ENCODE peak calls at places on chromosomes 11 and 22, in eight cellular contexts. B, Q, E, K, R, V, A and O are unnamed samples.

GRCh38 chr11:108562746-108563581 is 30.6 kb downstream of the EXPH5 start:
- DNase-seq in B (no peak), Q (no peak), E (no peak), K (no peak), R (no peak), V (no peak), A (no peak), O (no peak)

GRCh38 chr11:61052182-61052972 is 49.9 kb upstream of the CD5 start:
- DNase-seq in B (peak), Q (no peak), E (no peak), K (no peak), R (no peak), V (no peak), A (no peak), O (no peak)

GRCh38 chr11:79374707-79375106 is 66.1 kb downstream of the TENM4 start:
- DNase-seq in B (no peak), Q (no peak), E (no peak), K (no peak), R (no peak), V (no peak), A (no peak), O (no peak)

GRCh38 chr22:39457546-39458442 is 982 bp downstream of the MGAT3 start:
- DNase-seq in B (no peak), Q (no peak), E (no peak), K (no peak), R (peak), V (no peak), A (no peak), O (no peak)

GRCh38 chr22:28711820-28712777 is 29.5 kb downstream of the CHEK2 start:
- DNase-seq in B (no peak), Q (no peak), E (no peak), K (no peak), R (no peak), V (no peak), A (no peak), O (peak)

GRCh38 chr22:22909605-22910271 is 22.1 kb downstream of the IGLL5 start:
- DNase-seq in B (no peak), Q (no peak), E (no peak), K (no peak), R (no peak), V (no peak), A (no peak), O (no peak)

GRCh38 chr22:46075764-46076531 is 74.4 kb upstream of the PPARA start:
- DNase-seq in B (peak), Q (no peak), E (no peak), K (no peak), R (no peak), V (no peak), A (no peak), O (peak)

GRCh38 chr11:40401132-40401853 is 1058.2 kb downstream of the LRRC4C start:
- DNase-seq in B (no peak), Q (no peak), E (no peak), K (no peak), R (no peak), V (no peak), A (no peak), O (no peak)

GRCh38 chr11:28673687-28674431 is 565.7 kb downstream of the METTL15 start:
- DNase-seq in B (no peak), Q (no peak), E (no peak), K (no peak), R (no peak), V (no peak), A (no peak), O (no peak)

GRCh38 chr11:111021131-111021530 is 224.4 kb upstream of the POU2AF2 start:
- DNase-seq in B (no peak), Q (no peak), E (no peak), K (no peak), R (no peak), V (no peak), A (no peak), O (peak)

GRCh38 chr11:132685174-132685611 is 847.1 kb downstream of the OPCML start:
- DNase-seq in B (no peak), Q (no peak), E (no peak), K (no peak), R (no peak), V (no peak), A (no peak), O (no peak)

GRCh38 chr11:64445651-64446050 is 86.7 kb downstream of the RPS6KA4 start:
- DNase-seq in B (no peak), Q (no peak), E (no peak), K (no peak), R (no peak), V (no peak), A (no peak), O (no peak)

GRCh38 chr11:75099635-75100034 is 3.0 kb upstream of the OR2AT4 start:
- DNase-seq in B (no peak), Q (no peak), E (no peak), K (no peak), R (no peak), V (no peak), A (no peak), O (no peak)

GRCh38 chr11:66924272-66924671 is 33.9 kb downstream of the PC start:
- DNase-seq in B (no peak), Q (no peak), E (no peak), K (no peak), R (no peak), V (no peak), A (no peak), O (no peak)

GRCh38 chr11:420054-420910 is 5.5 kb upstream of the SIGIRR start:
- DNase-seq in B (no peak), Q (peak), E (no peak), K (no peak), R (no peak), V (no peak), A (no peak), O (no peak)

GRCh38 chr11:17208257-17208999 is 642 bp upstream of the PIK3C2A start:
- DNase-seq in B (no peak), Q (peak), E (peak), K (peak), R (peak), V (peak), A (no peak), O (peak)

GRCh38 chr11:86740628-86741488 is 59.5 kb upstream of the PRSS23 start:
- DNase-seq in B (no peak), Q (peak), E (no peak), K (peak), R (no peak), V (no peak), A (peak), O (peak)

GRCh38 chr22:46135611-46136538 is 14.5 kb upstream of the PPARA start:
- DNase-seq in B (no peak), Q (no peak), E (no peak), K (no peak), R (no peak), V (no peak), A (no peak), O (no peak)

GRCh38 chr11:121741954-121742361 is 289.2 kb upstream of the SORL1-AS1 start:
- DNase-seq in B (peak), Q (no peak), E (no peak), K (no peak), R (peak), V (no peak), A (peak), O (no peak)